ENCODE peak calls at places on chromosomes 11 and 22, in ten cellular contexts. R is activated T-cell treated with anti-CD3 and anti-CD28 coated beads, Interleukin-2, amount 50 U/mL, for 48 hours; B is RCC 7860; J is SHP77 treated with DMSO at 0.1 percent for 48 hours; T is HEK293T; V is fibroblast of pulmonary artery; W is stimulated activated CD4-positive, alpha-beta T cell treated with anti-CD3 and anti-CD28 coated beads, Interleukin-1b, Interleukin-23, amount 100 ng/mL, for 24 hours; K is amniotic stem cell; Y is activated CD8-positive, alpha-beta memory T cell treated with anti-CD3 and anti-CD28 coated beads for 24 hours; Q is kidney tubule cell. N is an unnamed sample.
A peak's percentile ranks its signal among the peaks of the same experiment; 100 is the strongest.

GRCh38 chr11:27150098-27150497 is 109.5 kb downstream of the BBOX1 start:
- DNase-seq in Q (no peak), R (no peak), W (no peak), B (no peak), Y (no peak), T (no peak), K (no peak), V (no peak), J (no peak), N (no peak)

GRCh38 chr11:68890490-68891231 is 13.0 kb downstream of the MRPL21 start:
- DNase-seq in W (no peak), Q (no peak), T (no peak), B (no peak), J (no peak), V (peak; percentile 66), Y (no peak), R (no peak), K (peak; percentile 69), N (no peak)

GRCh38 chr11:35247863-35248262 is 108.9 kb downstream of the CD44 start:
- DNase-seq in Q (no peak), T (no peak), R (no peak), W (no peak), J (no peak), B (no peak), K (no peak), Y (no peak), V (no peak), N (no peak)

GRCh38 chr11:7480132-7480531 is 5.2 kb upstream of the OLFML1 start:
- DNase-seq in V (peak; percentile 43), J (no peak), B (no peak), T (no peak), W (no peak), Y (no peak), R (no peak), K (no peak), Q (no peak), N (no peak)

GRCh38 chr22:39169797-39170466 is 17.5 kb upstream of the CBX7 start:
- DNase-seq in Q (no peak), V (no peak), T (no peak), W (no peak), R (no peak), K (no peak), J (no peak), B (no peak), Y (no peak), N (no peak)

GRCh38 chr11:40291304-40292100 is 1168.0 kb downstream of the LRRC4C start:
- DNase-seq in J (no peak), Y (no peak), K (no peak), B (no peak), V (no peak), W (no peak), T (no peak), Q (no peak), R (no peak), N (no peak)

GRCh38 chr22:25362215-25362882 is 142.9 kb downstream of the CRYBB2 start:
- DNase-seq in T (peak; percentile 86), V (peak; percentile 46), Y (peak; percentile 91), Q (peak; percentile 53), K (peak; percentile 11), R (peak; percentile 86), W (peak; percentile 64), B (peak; percentile 4), J (no peak), N (peak; percentile 87)

GRCh38 chr22:33018232-33018864 is 39.8 kb downstream of the SYN3 start:
- DNase-seq in Q (peak; percentile 54), Y (peak; percentile 68), V (peak; percentile 60), W (peak; percentile 9), B (peak; percentile 22), R (peak; percentile 60), T (peak; percentile 75), J (peak; percentile 18), K (peak; percentile 21), N (peak; percentile 66)

GRCh38 chr22:33886696-33887095 is 33.6 kb downstream of the LARGE1 start:
- DNase-seq in W (no peak), J (no peak), B (no peak), Y (no peak), Q (no peak), K (no peak), R (no peak), T (no peak), V (no peak), N (no peak)

GRCh38 chr11:67167086-67167485 is 48.0 kb downstream of the KDM2A start:
- DNase-seq in T (no peak), B (no peak), R (no peak), W (no peak), K (no peak), J (no peak), V (no peak), Y (no peak), Q (no peak), N (no peak)

GRCh38 chr11:112631333-112631732 is 329.9 kb upstream of the NCAM1 start:
- DNase-seq in W (no peak), B (no peak), R (no peak), V (no peak), T (no peak), K (no peak), J (no peak), Y (no peak), Q (no peak), N (no peak)

GRCh38 chr22:17087176-17088131 is 2.7 kb downstream of the IL17RA start:
- DNase-seq in J (no peak), V (peak; percentile 45), W (no peak), B (peak; percentile 9), T (no peak), Q (no peak), K (no peak), Y (peak; percentile 76), R (peak; percentile 66), N (peak; percentile 51)

GRCh38 chr11:61507962-61508824 is at the start of gene LRRC10B:
- DNase-seq in B (no peak), T (peak; percentile 78), J (peak; percentile 40), Q (peak; percentile 29), W (peak; percentile 10), V (no peak), R (peak; percentile 63), K (no peak), Y (peak; percentile 61), N (peak; percentile 63)

GRCh38 chr11:131762346-131763110 is 392.1 kb downstream of the NTM start:
- DNase-seq in Q (no peak), K (no peak), R (no peak), J (no peak), V (no peak), Y (no peak), W (no peak), B (no peak), T (no peak), N (no peak)

GRCh38 chr11:28822596-28822995 is 714.4 kb downstream of the METTL15 start:
- DNase-seq in J (no peak), T (no peak), K (no peak), Q (no peak), Y (no peak), W (no peak), B (no peak), R (no peak), V (no peak), N (no peak)

GRCh38 chr11:70575396-70576060 is 177.2 kb downstream of the CTTN start:
- DNase-seq in J (no peak), R (no peak), K (no peak), T (no peak), Y (no peak), B (no peak), W (no peak), Q (no peak), V (no peak), N (no peak)

GRCh38 chr11:79348976-79349682 is 91.7 kb downstream of the TENM4 start:
- DNase-seq in B (no peak), J (no peak), T (no peak), Q (no peak), K (no peak), W (no peak), V (no peak), Y (no peak), R (no peak), N (no peak)

GRCh38 chr22:36900225-36900624 is 13.2 kb upstream of the CSF2RB start:
- DNase-seq in J (no peak), W (no peak), V (no peak), Q (no peak), T (no peak), B (no peak), K (no peak), Y (no peak), R (no peak), N (no peak)

GRCh38 chr11:126884192-126884973 is 116.2 kb downstream of the KIRREL3 start:
- DNase-seq in W (no peak), J (no peak), K (no peak), Q (peak; percentile 78), R (no peak), B (peak; percentile 63), Y (no peak), V (no peak), T (no peak), N (no peak)

GRCh38 chr11:76606102-76606793 is 64.3 kb downstream of the LRRC32 start:
- DNase-seq in T (no peak), Y (no peak), K (no peak), W (no peak), V (peak; percentile 63), J (no peak), B (no peak), Q (no peak), R (no peak), N (no peak)

GRCh38 chr22:35777335-35777975 is 59.8 kb downstream of the APOL5 start:
- DNase-seq in Y (no peak), V (peak; percentile 80), K (no peak), Q (peak; percentile 68), T (no peak), W (no peak), J (no peak), R (no peak), B (peak; percentile 67), N (no peak)

GRCh38 chr11:77833302-77833701 is 12.4 kb downstream of the AAMDC start:
- DNase-seq in W (no peak), V (no peak), R (no peak), Q (no peak), T (no peak), J (no peak), K (no peak), Y (no peak), B (no peak), N (no peak)

GRCh38 chr11:95652002-95652472 is 137.5 kb downstream of the FAM76B start:
- DNase-seq in V (no peak), Q (no peak), Y (no peak), W (no peak), B (no peak), T (no peak), J (no peak), K (no peak), R (no peak), N (no peak)

GRCh38 chr11:44593194-44593593 is 27.7 kb downstream of the CD82 start:
- DNase-seq in K (no peak), W (no peak), R (no peak), B (no peak), Y (no peak), J (no peak), V (no peak), Q (no peak), T (no peak), N (no peak)

GRCh38 chr22:21652010-21652546 is 10.0 kb downstream of the SDF2L1 start:
- DNase-seq in Q (peak; percentile 88), B (peak; percentile 63), R (peak; percentile 93), J (peak; percentile 71), K (peak; percentile 76), T (peak; percentile 93), V (peak; percentile 85), W (peak; percentile 65), Y (peak; percentile 92), N (peak; percentile 94)

GRCh38 chr11:120230433-120231071 is 9.4 kb upstream of the POU2F3 start:
- DNase-seq in R (no peak), T (no peak), Q (no peak), Y (no peak), J (no peak), V (no peak), K (no peak), W (no peak), B (no peak), N (no peak)

GRCh38 chr11:8354622-8355417 is 91.1 kb upstream of the LMO1 start:
- DNase-seq in V (no peak), B (no peak), Y (no peak), T (no peak), Q (peak; percentile 42), K (no peak), J (no peak), R (no peak), W (no peak), N (no peak)

GRCh38 chr11:124072147-124072546 is 31.0 kb upstream of the OR10G7 start:
- DNase-seq in Q (no peak), B (no peak), K (no peak), R (no peak), T (no peak), J (no peak), Y (no peak), W (no peak), V (no peak), N (no peak)

N was measured in GM20000.